ENCODE peak calls at places on chromosomes 12 and 14, in five cellular contexts. U is A549, Y is cardiac muscle cell, T is T1000, R is trophoblast cell. B is an unnamed sample.

GRCh38 chr14:86501611-86502010 is 971.7 kb downstream of the FLRT2 start:
- DNase-seq in R (no peak), T (no peak), Y (no peak), U (no peak), B (no peak)

GRCh38 chr12:109797905-109798669 is 35.1 kb downstream of the TRPV4 start:
- DNase-seq in T (no peak), R (no peak), U (peak; percentile 46), Y (peak; percentile 12), B (no peak)

GRCh38 chr14:100844082-100844408 is 18.1 kb downstream of the MEG3 start:
- DNase-seq in R (no peak), Y (no peak), U (no peak), T (no peak), B (no peak)

GRCh38 chr14:32083789-32084188 is 6.7 kb downstream of the ARHGAP5 start:
- DNase-seq in U (peak; percentile 17), T (no peak), Y (no peak), R (no peak), B (no peak)

GRCh38 chr14:20986811-20987210 is 3.0 kb upstream of the METTL17 start:
- DNase-seq in Y (no peak), R (peak; percentile 49), U (peak; percentile 74), T (peak; percentile 38), B (no peak)

GRCh38 chr12:115763376-115763775 is 514.1 kb downstream of the MED13L start:
- DNase-seq in U (no peak), Y (no peak), R (no peak), T (no peak), B (no peak)

GRCh38 chr12:69985656-69986055 is 160.6 kb downstream of the MYRFL start:
- DNase-seq in Y (no peak), U (peak; percentile 50), T (no peak), R (no peak), B (peak; percentile 58)

GRCh38 chr14:105880616-105881015 is 354.2 kb downstream of the TMEM121 start:
- DNase-seq in T (no peak), U (no peak), Y (no peak), R (no peak), B (no peak)

GRCh38 chr12:114395755-114396152 is 10.2 kb downstream of the TBX5 start:
- DNase-seq in Y (no peak), T (no peak), U (no peak), R (no peak), B (no peak)

GRCh38 chr12:46177842-46178608 is 90.8 kb downstream of the SLC38A1 start:
- DNase-seq in T (no peak), R (no peak), U (no peak), Y (no peak), B (no peak)

GRCh38 chr12:120373683-120374082 is 4.7 kb upstream of the MSI1 start:
- DNase-seq in T (no peak), U (no peak), Y (no peak), R (no peak), B (no peak)

GRCh38 chr14:62532186-62532585 is 513.1 kb downstream of the KCNH5 start:
- DNase-seq in U (no peak), Y (no peak), T (no peak), R (no peak), B (no peak)

GRCh38 chr12:109385339-109386078 is 37.8 kb downstream of the MYO1H start:
- DNase-seq in R (peak; percentile 71), Y (peak; percentile 33), U (peak; percentile 64), T (no peak), B (no peak)

GRCh38 chr12:103745962-103746361 is 95.1 kb downstream of the NT5DC3 start:
- DNase-seq in U (peak; percentile 44), Y (peak; percentile 15), R (no peak), T (no peak), B (no peak)

GRCh38 chr14:80996049-80996901 is 40.9 kb downstream of the TSHR start:
- DNase-seq in R (peak; percentile 42), U (peak; percentile 78), T (no peak), Y (peak; percentile 38), B (peak; percentile 47)

GRCh38 chr12:114682101-114682919 is 1.7 kb downstream of the TBX3 start:
- DNase-seq in T (no peak), U (no peak), Y (no peak), R (no peak), B (no peak)

GRCh38 chr12:131915774-131916173 is 13.3 kb upstream of the PUS1 start:
- DNase-seq in R (no peak), T (no peak), Y (no peak), U (no peak), B (peak; percentile 7)

GRCh38 chr14:72332054-72332453 is 399.8 kb downstream of the RGS6 start:
- DNase-seq in R (no peak), T (no peak), Y (no peak), U (no peak), B (no peak)